ENCODE peak calls at places on chromosomes 13 and 19, in six cellular contexts. L is NCI-H226; T is pancreas; O is activated naive CD8-positive, alpha-beta T cell treated with anti-CD3 and anti-CD28 coated beads, Interleukin-2, amount 50 U/mL, for 24 hours; M is NCI-H460; V is CD4-positive, CD25-positive, alpha-beta regulatory T cell. G is an unnamed sample.
A peak's percentile ranks its signal among the peaks of the same experiment; 100 is the strongest.

GRCh38 chr13:103965506-103966243 is 899.5 kb upstream of the SLC10A2 start:
- DNase-seq in L (no peak), T (no peak), O (no peak), M (no peak), V (no peak), G (no peak)

GRCh38 chr13:32234914-32235313 is 80.2 kb downstream of the ZAR1L start:
- DNase-seq in L (no peak), T (no peak), O (no peak), M (no peak), V (no peak), G (peak; percentile 30)

GRCh38 chr19:50827476-50827875 is 3.9 kb upstream of the KLK1 start:
- DNase-seq in L (no peak), T (no peak), O (no peak), M (no peak), V (no peak), G (no peak)

GRCh38 chr13:112185466-112185865 is 118.5 kb downstream of the SOX1 start:
- DNase-seq in L (no peak), T (no peak), O (no peak), M (no peak), V (no peak), G (no peak)

GRCh38 chr19:18098891-18099622 is 1.5 kb downstream of the MAST3 start:
- DNase-seq in L (no peak), T (peak; percentile 59), O (peak; percentile 72), M (no peak), V (peak; percentile 28), G (peak; percentile 35)

GRCh38 chr19:49415102-49415809 is 8.0 kb downstream of the PTH2 start:
- DNase-seq in L (no peak), T (no peak), O (no peak), M (no peak), V (no peak), G (no peak)

GRCh38 chr13:53100394-53101063 is 71.9 kb downstream of the OLFM4 start:
- DNase-seq in L (no peak), T (no peak), O (no peak), M (no peak), V (no peak), G (no peak)

GRCh38 chr19:5966941-5967340 is 11.0 kb downstream of the RANBP3 start:
- DNase-seq in L (no peak), T (no peak), O (no peak), M (no peak), V (no peak), G (no peak)

GRCh38 chr19:38047048-38047435 is 140.0 kb downstream of the SIPA1L3 start:
- DNase-seq in L (peak; percentile 19), T (no peak), O (peak; percentile 30), M (no peak), V (no peak), G (no peak)

GRCh38 chr19:40413291-40413994 is at the start of gene PRX:
- DNase-seq in L (no peak), T (no peak), O (no peak), M (no peak), V (no peak), G (no peak)

GRCh38 chr13:71831716-71832115 is 35.3 kb downstream of the DACH1 start:
- DNase-seq in L (no peak), T (no peak), O (no peak), M (no peak), V (no peak), G (peak; percentile 23)

GRCh38 chr19:273393-273792 is 17.8 kb downstream of the PLPP2 start:
- DNase-seq in L (no peak), T (no peak), O (no peak), M (no peak), V (no peak), G (no peak)

GRCh38 chr13:93004919-93005318 is 221.7 kb upstream of the GPC6 start:
- DNase-seq in L (no peak), T (no peak), O (no peak), M (no peak), V (no peak), G (peak; percentile 6)

GRCh38 chr13:79637086-79637763 is 156.3 kb downstream of the NDFIP2 start:
- DNase-seq in L (no peak), T (peak; percentile 48), O (no peak), M (no peak), V (no peak), G (no peak)

GRCh38 chr13:99619207-99619606 is 117.9 kb downstream of the TM9SF2 start:
- DNase-seq in L (no peak), T (no peak), O (no peak), M (no peak), V (no peak), G (no peak)

GRCh38 chr13:75635101-75635620 is 969 bp upstream of the LMO7 start:
- DNase-seq in L (no peak), T (no peak), O (peak; percentile 6), M (no peak), V (peak; percentile 19), G (no peak)

GRCh38 chr13:95573226-95573625 is 20.7 kb downstream of the CLDN10 start:
- DNase-seq in L (peak; percentile 42), T (no peak), O (no peak), M (no peak), V (no peak), G (peak; percentile 69)

GRCh38 chr13:46588019-46588418 is 35.0 kb downstream of the LRCH1 start:
- DNase-seq in L (no peak), T (no peak), O (no peak), M (no peak), V (no peak), G (no peak)

GRCh38 chr13:30864352-30865130 is 41.5 kb upstream of the MEDAG start:
- DNase-seq in L (peak; percentile 16), T (no peak), O (no peak), M (no peak), V (no peak), G (no peak)

GRCh38 chr19:33418871-33419762 is 45.6 kb downstream of the CEBPG start:
- DNase-seq in L (no peak), T (no peak), O (no peak), M (no peak), V (no peak), G (no peak)

GRCh38 chr19:32869369-32870153 is at the start of gene SLC7A9:
- DNase-seq in L (no peak), T (no peak), O (no peak), M (no peak), V (no peak), G (no peak)

GRCh38 chr19:2015611-2015950 is at the start of gene BTBD2:
- DNase-seq in L (peak; percentile 34), T (peak; percentile 81), O (peak; percentile 65), M (peak; percentile 48), V (peak; percentile 21), G (peak; percentile 78)

GRCh38 chr19:41868120-41868988 is 8.3 kb downstream of the RPS19 start:
- DNase-seq in L (no peak), T (peak; percentile 11), O (no peak), M (no peak), V (no peak), G (no peak)

GRCh38 chr13:29535663-29536655 is 59.5 kb downstream of the SLC7A1 start:
- DNase-seq in L (no peak), T (no peak), O (no peak), M (no peak), V (no peak), G (no peak)

GRCh38 chr13:44048326-44048725 is 168.6 kb downstream of the LACC1 start:
- DNase-seq in L (no peak), T (no peak), O (no peak), M (no peak), V (no peak), G (no peak)

GRCh38 chr19:2122251-2122650 is 25.5 kb downstream of the IZUMO4 start:
- DNase-seq in L (no peak), T (no peak), O (no peak), M (no peak), V (no peak), G (no peak)

GRCh38 chr19:51799311-51799997 is 4.5 kb downstream of the FPR3 start:
- DNase-seq in L (peak; percentile 88), T (peak; percentile 34), O (no peak), M (no peak), V (no peak), G (no peak)